ENCODE peak calls at places on chromosome 5, in seven cellular contexts. W is tibial artery, C is T-cell, T is A172, V is NCI-H2081, G is GM12865, P is HEK293T. Z is an unnamed sample.
A peak's percentile ranks its signal among the peaks of the same experiment; 100 is the strongest.

GRCh38 chr5:112977440-112977861 is 853 bp downstream of the DCP2 start:
- DNase-seq in C (no peak), P (no peak), G (no peak), W (no peak), V (no peak), T (no peak), Z (no peak)

GRCh38 chr5:147748590-147748989 is 33.9 kb downstream of the JAKMIP2 start:
- DNase-seq in P (no peak), T (no peak), V (peak; percentile 68), C (no peak), W (no peak), G (no peak), Z (no peak)

GRCh38 chr5:144307726-144308125 is 137.1 kb downstream of the KCTD16 start:
- DNase-seq in W (no peak), V (peak; percentile 38), G (no peak), C (no peak), T (no peak), P (no peak), Z (no peak)

GRCh38 chr5:147613359-147613758 is 103.5 kb upstream of the DPYSL3 start:
- DNase-seq in P (no peak), C (no peak), V (no peak), T (peak; percentile 23), G (no peak), W (no peak), Z (no peak)

GRCh38 chr5:18000744-18001143 is 366.5 kb downstream of the TAF11L14 start:
- DNase-seq in P (no peak), C (no peak), W (no peak), G (no peak), T (no peak), V (no peak), Z (no peak)

GRCh38 chr5:84724683-84725082 is 340.0 kb upstream of the EDIL3 start:
- DNase-seq in G (no peak), W (no peak), V (no peak), P (no peak), C (no peak), T (peak; percentile 28), Z (no peak)

GRCh38 chr5:76705574-76705973 is 10.4 kb upstream of the F2R start:
- DNase-seq in P (no peak), G (no peak), W (no peak), V (no peak), T (no peak), C (no peak), Z (no peak)

GRCh38 chr5:107352576-107352975 is 318.2 kb downstream of the EFNA5 start:
- DNase-seq in C (no peak), T (no peak), W (no peak), G (no peak), P (no peak), V (no peak), Z (no peak)

GRCh38 chr5:83035373-83036170 is 41.6 kb downstream of the TMEM167A start:
- DNase-seq in V (peak; percentile 88), W (no peak), T (no peak), C (no peak), P (no peak), G (no peak), Z (no peak)

GRCh38 chr5:172163346-172163745 is 24.7 kb downstream of the STK10 start:
- DNase-seq in P (no peak), G (no peak), C (no peak), W (peak; percentile 38), V (no peak), T (no peak), Z (no peak)

GRCh38 chr5:33969572-33970452 is 14.7 kb downstream of the SLC45A2 start:
- DNase-seq in V (peak; percentile 20), W (no peak), P (peak; percentile 53), C (peak; percentile 2), T (peak; percentile 44), G (peak; percentile 65), Z (peak; percentile 33)

GRCh38 chr5:115600771-115601170 is 1.5 kb downstream of the TICAM2 start:
- DNase-seq in P (no peak), T (no peak), C (no peak), W (no peak), G (no peak), V (no peak), Z (no peak)

GRCh38 chr5:172901012-172901780 is 58.0 kb upstream of the RPL26L1 start:
- DNase-seq in P (peak; percentile 66), T (peak; percentile 95), G (no peak), V (no peak), C (no peak), W (peak; percentile 90), Z (no peak)

GRCh38 chr5:20655211-20655610 is 667.2 kb upstream of the CDH18 start:
- DNase-seq in C (no peak), V (no peak), G (no peak), P (no peak), W (no peak), T (no peak), Z (no peak)

GRCh38 chr5:156681276-156681675 is 168.8 kb upstream of the PPP1R2B start:
- DNase-seq in C (no peak), G (no peak), T (no peak), W (no peak), P (no peak), V (no peak), Z (no peak)

GRCh38 chr5:180688326-180689070 is 39.1 kb upstream of the FLT4 start:
- DNase-seq in G (no peak), V (no peak), P (no peak), T (no peak), C (no peak), W (no peak), Z (no peak)

GRCh38 chr5:176700239-176700847 is 53.1 kb downstream of the TSPAN17 start:
- DNase-seq in V (peak; percentile 34), P (peak; percentile 53), T (no peak), C (no peak), W (no peak), G (no peak), Z (no peak)

GRCh38 chr5:98769006-98769255 is 4.5 kb upstream of the RGMB start:
- DNase-seq in P (peak; percentile 32), C (peak; percentile 23), V (no peak), G (no peak), T (no peak), W (peak; percentile 36), Z (no peak)

GRCh38 chr5:91076138-91076537 is 307.0 kb downstream of the ARRDC3 start:
- DNase-seq in W (no peak), V (no peak), P (no peak), T (no peak), G (no peak), C (no peak), Z (no peak)

GRCh38 chr5:173794901-173795416 is 93.2 kb upstream of the CPEB4 start:
- DNase-seq in P (no peak), W (no peak), V (no peak), T (no peak), C (no peak), G (no peak), Z (no peak)

GRCh38 chr5:37568893-37569292 is 189.8 kb downstream of the WDR70 start:
- DNase-seq in C (no peak), G (no peak), V (no peak), T (no peak), W (no peak), P (no peak), Z (no peak)

GRCh38 chr5:154042751-154043150 is 4.0 kb downstream of the MFAP3 start:
- DNase-seq in T (no peak), W (no peak), C (no peak), G (no peak), P (no peak), V (no peak), Z (no peak)

GRCh38 chr5:176822041-176822425 is 11.7 kb downstream of the UNC5A start:
- DNase-seq in V (peak; percentile 32), P (no peak), G (no peak), C (no peak), T (no peak), W (no peak), Z (no peak)

GRCh38 chr5:168600409-168600808 is 21.2 kb upstream of the PANK3 start:
- DNase-seq in G (no peak), W (no peak), P (peak; percentile 63), V (no peak), T (no peak), C (no peak), Z (no peak)

GRCh38 chr5:132259061-132259851 is 1.8 kb downstream of the PDLIM4 start:
- DNase-seq in P (no peak), W (peak; percentile 80), V (no peak), C (no peak), G (no peak), T (no peak), Z (no peak)

GRCh38 chr5:32092938-32093812 is 80.9 kb downstream of the GOLPH3 start:
- DNase-seq in G (peak; percentile 82), P (peak; percentile 80), V (peak; percentile 88), W (peak; percentile 64), C (peak; percentile 57), T (peak; percentile 72), Z (peak; percentile 74)

GRCh38 chr5:7828269-7828668 is 22.7 kb downstream of the CFAP90 start:
- DNase-seq in W (no peak), G (no peak), C (no peak), V (peak; percentile 18), T (peak; percentile 12), P (no peak), Z (no peak)

GRCh38 chr5:61386062-61386800 is 54.2 kb downstream of the ZSWIM6 start:
- DNase-seq in T (no peak), C (no peak), G (no peak), V (peak; percentile 90), P (no peak), W (no peak), Z (no peak)

GRCh38 chr5:143976055-143976454 is 164.1 kb downstream of the HMHB1 start:
- DNase-seq in P (no peak), G (no peak), C (no peak), T (no peak), W (no peak), V (no peak), Z (no peak)

GRCh38 chr5:43769576-43770352 is 166.8 kb downstream of the NNT start:
- DNase-seq in G (no peak), W (peak; percentile 51), V (no peak), C (no peak), T (no peak), P (no peak), Z (no peak)

GRCh38 chr5:151243564-151243963 is 9.4 kb upstream of the GM2A start:
- DNase-seq in W (no peak), G (no peak), C (no peak), T (no peak), P (no peak), V (no peak), Z (no peak)

GRCh38 chr5:157323107-157323706 is 57.3 kb downstream of the CYFIP2 start:
- DNase-seq in W (no peak), V (no peak), C (no peak), T (no peak), G (no peak), P (peak; percentile 13), Z (no peak)

Z was measured in iPS DF 6.9.